ENCODE peak calls at places on chromosomes 6 and 20, in six cellular contexts. One of them, this sample, is unnamed.

GRCh38 chr6:169986848-169987498 is 235.6 kb downstream of the ERMARD start:
- DNase-seq in lung microvascular endothelial cell: no peak
- DNase-seq in CD4-positive, alpha-beta T cell: no peak
- DNase-seq in PC-9: no peak
- DNase-seq in astrocyte of the spinal cord: no peak
- DNase-seq in ovary: no peak
- DNase-seq in this sample: no peak

GRCh38 chr6:152277826-152278247 is 359.3 kb downstream of the SYNE1 start:
- DNase-seq in lung microvascular endothelial cell: no peak
- DNase-seq in CD4-positive, alpha-beta T cell: no peak
- DNase-seq in PC-9: no peak
- DNase-seq in astrocyte of the spinal cord: no peak
- DNase-seq in ovary: peak
- DNase-seq in this sample: no peak

GRCh38 chr6:41021832-41022231 is 17.2 kb downstream of the UNC5CL start:
- DNase-seq in lung microvascular endothelial cell: peak
- DNase-seq in CD4-positive, alpha-beta T cell: no peak
- DNase-seq in PC-9: peak
- DNase-seq in astrocyte of the spinal cord: peak
- DNase-seq in ovary: peak
- DNase-seq in this sample: peak

GRCh38 chr6:134374486-134374885 is 56.6 kb upstream of the SGK1 start:
- DNase-seq in lung microvascular endothelial cell: peak
- DNase-seq in CD4-positive, alpha-beta T cell: no peak
- DNase-seq in PC-9: peak
- DNase-seq in astrocyte of the spinal cord: peak
- DNase-seq in ovary: no peak
- DNase-seq in this sample: no peak

GRCh38 chr20:39986231-39986904 is 702.7 kb downstream of the MAFB start:
- DNase-seq in lung microvascular endothelial cell: no peak
- DNase-seq in CD4-positive, alpha-beta T cell: no peak
- DNase-seq in PC-9: no peak
- DNase-seq in astrocyte of the spinal cord: peak
- DNase-seq in ovary: peak
- DNase-seq in this sample: peak

GRCh38 chr20:35719717-35720116 is 20.5 kb downstream of the ROMO1 start:
- DNase-seq in lung microvascular endothelial cell: no peak
- DNase-seq in CD4-positive, alpha-beta T cell: no peak
- DNase-seq in PC-9: no peak
- DNase-seq in astrocyte of the spinal cord: no peak
- DNase-seq in ovary: no peak
- DNase-seq in this sample: no peak

GRCh38 chr6:141463237-141463977 is 669.3 kb upstream of the GJE1 start:
- DNase-seq in lung microvascular endothelial cell: no peak
- DNase-seq in CD4-positive, alpha-beta T cell: no peak
- DNase-seq in PC-9: no peak
- DNase-seq in astrocyte of the spinal cord: peak
- DNase-seq in ovary: no peak
- DNase-seq in this sample: peak

GRCh38 chr20:24033151-24033550 is 44.6 kb upstream of the GGTLC1 start:
- DNase-seq in lung microvascular endothelial cell: no peak
- DNase-seq in CD4-positive, alpha-beta T cell: no peak
- DNase-seq in PC-9: no peak
- DNase-seq in astrocyte of the spinal cord: no peak
- DNase-seq in ovary: no peak
- DNase-seq in this sample: no peak

GRCh38 chr6:90895299-90896164 is 308.7 kb upstream of the MAP3K7 start:
- DNase-seq in lung microvascular endothelial cell: no peak
- DNase-seq in CD4-positive, alpha-beta T cell: no peak
- DNase-seq in PC-9: no peak
- DNase-seq in astrocyte of the spinal cord: no peak
- DNase-seq in ovary: no peak
- DNase-seq in this sample: no peak

GRCh38 chr20:61391185-61391584 is 139.1 kb downstream of the CDH4 start:
- DNase-seq in lung microvascular endothelial cell: no peak
- DNase-seq in CD4-positive, alpha-beta T cell: no peak
- DNase-seq in PC-9: no peak
- DNase-seq in astrocyte of the spinal cord: no peak
- DNase-seq in ovary: no peak
- DNase-seq in this sample: no peak

GRCh38 chr6:121651420-121651819 is 216.0 kb downstream of the GJA1 start:
- DNase-seq in lung microvascular endothelial cell: peak
- DNase-seq in CD4-positive, alpha-beta T cell: no peak
- DNase-seq in PC-9: no peak
- DNase-seq in astrocyte of the spinal cord: peak
- DNase-seq in ovary: no peak
- DNase-seq in this sample: peak

GRCh38 chr6:132751306-132751705 is 6.4 kb downstream of the VNN2 start:
- DNase-seq in lung microvascular endothelial cell: no peak
- DNase-seq in CD4-positive, alpha-beta T cell: no peak
- DNase-seq in PC-9: no peak
- DNase-seq in astrocyte of the spinal cord: no peak
- DNase-seq in ovary: no peak
- DNase-seq in this sample: no peak

GRCh38 chr6:158018851-158019361 is 37.2 kb downstream of the SYNJ2 start:
- DNase-seq in lung microvascular endothelial cell: peak
- DNase-seq in CD4-positive, alpha-beta T cell: no peak
- DNase-seq in PC-9: no peak
- DNase-seq in astrocyte of the spinal cord: peak
- DNase-seq in ovary: peak
- DNase-seq in this sample: peak

GRCh38 chr6:170210026-170210390 is 80.9 kb downstream of the DLL1 start:
- DNase-seq in lung microvascular endothelial cell: no peak
- DNase-seq in CD4-positive, alpha-beta T cell: no peak
- DNase-seq in PC-9: no peak
- DNase-seq in astrocyte of the spinal cord: no peak
- DNase-seq in ovary: no peak
- DNase-seq in this sample: no peak

This sample was measured in fibroblast of villous mesenchyme.